ENCODE peak calls at places on chromosome 1, in seven cellular contexts. U is CD4-positive, alpha-beta T cell; T is ascending aorta; Q is ovary; N is right atrium auricular region; Y is tibial nerve; V is sigmoid colon. C is an unnamed sample.

GRCh38 chr1:10734900-10735602 is 61.4 kb downstream of the CASZ1 start:
- DNase-seq in U (no peak), T (no peak), Q (no peak), N (no peak), Y (no peak), V (no peak), C (no peak)

GRCh38 chr1:203200059-203200553 is 13.6 kb upstream of the CHI3L1 start:
- DNase-seq in U (no peak), T (no peak), Q (no peak), N (peak; percentile 73), Y (no peak), V (peak; percentile 72), C (no peak)

GRCh38 chr1:157965584-157965983 is 27.9 kb upstream of the KIRREL1 start:
- DNase-seq in U (no peak), T (no peak), Q (no peak), N (no peak), Y (no peak), V (no peak), C (no peak)

GRCh38 chr1:83583351-83584014 is 415.4 kb downstream of the TTLL7 start:
- DNase-seq in U (peak; percentile 10), T (no peak), Q (no peak), N (no peak), Y (no peak), V (no peak), C (no peak)

GRCh38 chr1:1926346-1926811 is 7.3 kb upstream of the TMEM52 start:
- DNase-seq in U (no peak), T (no peak), Q (no peak), N (no peak), Y (no peak), V (no peak), C (peak; percentile 18)

GRCh38 chr1:156367386-156368156 is 1.4 kb upstream of the RHBG start:
- DNase-seq in U (no peak), T (no peak), Q (no peak), N (no peak), Y (no peak), V (no peak), C (no peak)

GRCh38 chr1:171254859-171255258 is 6.6 kb downstream of the FMO1 start:
- DNase-seq in U (no peak), T (no peak), Q (no peak), N (no peak), Y (no peak), V (no peak), C (no peak)

GRCh38 chr1:19344372-19344810 is 32.3 kb downstream of the SLC66A1 start:
- DNase-seq in U (peak; percentile 29), T (no peak), Q (peak; percentile 65), N (peak; percentile 66), Y (peak; percentile 65), V (peak; percentile 84), C (peak; percentile 56)

GRCh38 chr1:25688390-25689119 is 72.0 kb downstream of the MAN1C1 start:
- DNase-seq in U (no peak), T (no peak), Q (no peak), N (no peak), Y (no peak), V (no peak), C (no peak)

GRCh38 chr1:160708821-160709220 is 2.8 kb downstream of the CD48 start:
- DNase-seq in U (no peak), T (no peak), Q (no peak), N (no peak), Y (no peak), V (no peak), C (no peak)

GRCh38 chr1:22331618-22332017 is 120.0 kb upstream of the ZBTB40 start:
- DNase-seq in U (no peak), T (no peak), Q (peak; percentile 58), N (no peak), Y (no peak), V (no peak), C (no peak)

GRCh38 chr1:247647864-247648263 is 31.7 kb downstream of the OR13G1 start:
- DNase-seq in U (no peak), T (no peak), Q (no peak), N (no peak), Y (no peak), V (no peak), C (no peak)

GRCh38 chr1:1354271-1355247 is 3.8 kb downstream of the MXRA8 start:
- DNase-seq in U (no peak), T (no peak), Q (no peak), N (no peak), Y (no peak), V (no peak), C (peak; percentile 41)

GRCh38 chr1:60863131-60863530 is 219.2 kb upstream of the NFIA start:
- DNase-seq in U (no peak), T (no peak), Q (no peak), N (no peak), Y (no peak), V (no peak), C (no peak)

GRCh38 chr1:87240661-87241285 is 87.9 kb upstream of the LMO4 start:
- DNase-seq in U (no peak), T (no peak), Q (no peak), N (no peak), Y (no peak), V (no peak), C (no peak)

GRCh38 chr1:100816049-100816448 is 78.6 kb downstream of the EXTL2 start:
- DNase-seq in U (no peak), T (no peak), Q (no peak), N (no peak), Y (no peak), V (no peak), C (no peak)

GRCh38 chr1:37071829-37072228 is 37.5 kb upstream of the GRIK3 start:
- DNase-seq in U (no peak), T (no peak), Q (no peak), N (no peak), Y (no peak), V (no peak), C (no peak)

GRCh38 chr1:1371354-1371740 is 3.7 kb downstream of the AURKAIP1 start:
- DNase-seq in U (peak; percentile 45), T (no peak), Q (no peak), N (no peak), Y (no peak), V (no peak), C (no peak)

GRCh38 chr1:206507395-206508129 is at the start of gene RASSF5:
- DNase-seq in U (peak; percentile 69), T (peak; percentile 72), Q (peak; percentile 57), N (peak; percentile 88), Y (peak; percentile 86), V (peak; percentile 90), C (peak; percentile 86)

GRCh38 chr1:25437672-25438071 is 7.0 kb downstream of the MACO1 start:
- DNase-seq in U (no peak), T (no peak), Q (no peak), N (no peak), Y (no peak), V (no peak), C (no peak)

GRCh38 chr1:12150456-12151200 is 16.2 kb upstream of the TNFRSF1B start:
- DNase-seq in U (no peak), T (no peak), Q (no peak), N (no peak), Y (no peak), V (no peak), C (no peak)
- H3K27ac ChIP-seq in U (peak overlapping the region; percentile 58), T (no peak overlapping the region), Q (no peak overlapping the region), N (peak overlapping the region; percentile 5), Y (peak overlapping the region; percentile 51), V (no peak overlapping the region), C (peak overlapping the region; percentile 46)

GRCh38 chr1:89550995-89551394 is 26.4 kb downstream of the LRRC8B start:
- DNase-seq in U (no peak), T (no peak), Q (no peak), N (no peak), Y (no peak), V (no peak), C (no peak)
- TF ChIP-seq CTCF in U (no peak), T (no peak), Q (no peak), N (no peak), Y (no peak), V (no peak), C (no peak)

GRCh38 chr1:27451346-27451745 is 38.6 kb downstream of the WASF2 start:
- DNase-seq in U (no peak), T (no peak), Q (no peak), N (no peak), Y (no peak), V (no peak), C (no peak)
- H3K27ac ChIP-seq in U (no peak overlapping the region), T (no peak overlapping the region), Q (no peak overlapping the region), N (no peak overlapping the region), Y (no peak overlapping the region), V (no peak overlapping the region), C (no peak overlapping the region)

DNA sequence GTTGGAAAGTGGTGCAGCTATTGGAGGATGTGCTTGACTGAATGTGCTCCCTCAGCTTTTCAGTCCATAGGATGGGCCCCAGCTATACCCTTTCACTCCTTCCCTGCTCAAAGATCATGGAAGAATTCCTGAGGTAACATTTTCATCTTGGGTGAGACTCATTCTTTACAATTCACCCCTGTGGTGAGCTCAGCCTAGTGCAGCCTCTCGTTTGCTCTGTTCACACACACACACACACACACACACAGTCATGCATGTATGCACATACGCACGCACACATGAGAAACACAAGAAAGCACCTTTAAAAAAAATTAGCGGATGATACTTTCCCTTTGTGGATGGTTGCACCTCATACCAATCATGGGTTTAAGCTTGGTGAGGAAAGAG is 25.8 kb downstream of the CCN1 start:
- DNase-seq in U (no peak), T (no peak), Q (no peak), N (no peak), Y (no peak), V (no peak), C (no peak)
- TF ChIP-seq CTCF in U (no peak), T (no peak), Q (no peak), N (no peak), Y (no peak), V (no peak), C (no peak)

GRCh38 chr1:213135572-213135971 is 84.5 kb downstream of the RPS6KC1 start:
- DNase-seq in U (no peak), T (no peak), Q (no peak), N (no peak), Y (no peak), V (no peak), C (no peak)
- H3K27ac ChIP-seq in U (no peak overlapping the region), T (no peak overlapping the region), Q (no peak overlapping the region), N (no peak overlapping the region), Y (peak overlapping the region; percentile 63), V (no peak overlapping the region), C (no peak overlapping the region)

DNA sequence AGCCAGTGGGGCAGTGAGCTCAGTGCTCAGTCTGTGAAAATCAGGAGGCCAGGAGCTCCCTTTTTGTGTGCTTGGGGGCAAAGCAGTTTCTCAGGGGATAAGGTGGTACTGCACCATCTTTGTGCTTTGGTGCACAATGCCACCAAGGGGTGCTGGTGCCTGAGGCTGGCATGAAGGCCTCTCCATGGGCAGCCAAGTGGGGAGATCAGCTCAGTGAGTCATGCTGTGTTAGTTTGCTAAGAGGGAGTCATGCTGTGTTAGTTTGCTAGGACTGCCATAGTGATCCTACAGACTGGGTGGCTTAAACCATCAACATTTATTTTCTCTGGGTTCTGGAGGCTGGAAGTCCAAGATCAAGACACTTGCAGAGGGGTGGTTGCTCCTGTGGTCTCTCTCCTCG is 428.1 kb downstream of the PRDM2 start:
- DNase-seq in U (no peak), T (no peak), Q (no peak), N (no peak), Y (no peak), V (no peak), C (no peak)
- TF ChIP-seq CTCF in U (no peak), T (no peak), Q (no peak), N (no peak), Y (no peak), V (no peak), C (no peak)